ENCODE peak calls at places on chromosomes 5 and 9, in four cellular contexts. One of them, this sample, is unnamed.

GRCh38 chr9:107637421-107638420 is 148.2 kb upstream of the KLF4 start:
- DNase-seq in K562: no peak
- DNase-seq in sigmoid colon: peak; percentile 99
- DNase-seq in GM12892: peak; percentile 33
- DNase-seq in this sample: peak; percentile 61

GRCh38 chr5:158619083-158619788 is 480.5 kb downstream of the EBF1 start:
- DNase-seq in K562: no peak
- DNase-seq in sigmoid colon: no peak
- DNase-seq in GM12892: no peak
- DNase-seq in this sample: no peak

GRCh38 chr5:73170522-73170921 is 2.5 kb upstream of the TMEM174 start:
- DNase-seq in K562: peak; percentile 33
- DNase-seq in GM12892: no peak
- DNase-seq in sigmoid colon: no peak
- DNase-seq in this sample: no peak

GRCh38 chr9:19992556-19992955 is 203.7 kb upstream of the SLC24A2 start:
- DNase-seq in K562: no peak
- DNase-seq in sigmoid colon: no peak
- DNase-seq in GM12892: no peak
- DNase-seq in this sample: no peak

GRCh38 chr9:33263131-33263935 is 1.2 kb downstream of the BAG1 start:
- DNase-seq in K562: no peak
- DNase-seq in sigmoid colon: no peak
- DNase-seq in GM12892: no peak
- DNase-seq in this sample: peak; percentile 15

GRCh38 chr5:28808967-28809810 is 1770.8 kb upstream of the CDH9 start:
- DNase-seq in GM12892: no peak
- DNase-seq in sigmoid colon: no peak
- DNase-seq in K562: peak; percentile 72
- DNase-seq in this sample: no peak

GRCh38 chr9:123349691-123350480 is 6.1 kb upstream of the CRB2 start:
- DNase-seq in K562: peak; percentile 87
- DNase-seq in sigmoid colon: no peak
- DNase-seq in GM12892: peak; percentile 82
- DNase-seq in this sample: peak; percentile 54

GRCh38 chr5:67161767-67162166 is 34.8 kb downstream of the CD180 start:
- DNase-seq in K562: no peak
- DNase-seq in sigmoid colon: no peak
- DNase-seq in GM12892: no peak
- DNase-seq in this sample: no peak

GRCh38 chr9:91362212-91362611 is 494 bp upstream of the AUH start:
- DNase-seq in K562: no peak
- DNase-seq in GM12892: no peak
- DNase-seq in sigmoid colon: no peak
- DNase-seq in this sample: no peak

GRCh38 chr5:56876325-56876724 is 33.1 kb upstream of the SETD9 start:
- DNase-seq in K562: no peak
- DNase-seq in GM12892: no peak
- DNase-seq in sigmoid colon: no peak
- DNase-seq in this sample: no peak

GRCh38 chr5:3542158-3542557 is 53.5 kb upstream of the IRX1 start:
- DNase-seq in GM12892: no peak
- DNase-seq in K562: no peak
- DNase-seq in sigmoid colon: no peak
- DNase-seq in this sample: no peak

GRCh38 chr9:16182784-16183183 is 629.9 kb downstream of the CCDC171 start:
- DNase-seq in sigmoid colon: no peak
- DNase-seq in GM12892: no peak
- DNase-seq in K562: no peak
- DNase-seq in this sample: no peak

GRCh38 chr9:123370526-123371227 is 14.7 kb downstream of the CRB2 start:
- DNase-seq in K562: no peak
- DNase-seq in sigmoid colon: no peak
- DNase-seq in GM12892: no peak
- DNase-seq in this sample: no peak

DNA sequence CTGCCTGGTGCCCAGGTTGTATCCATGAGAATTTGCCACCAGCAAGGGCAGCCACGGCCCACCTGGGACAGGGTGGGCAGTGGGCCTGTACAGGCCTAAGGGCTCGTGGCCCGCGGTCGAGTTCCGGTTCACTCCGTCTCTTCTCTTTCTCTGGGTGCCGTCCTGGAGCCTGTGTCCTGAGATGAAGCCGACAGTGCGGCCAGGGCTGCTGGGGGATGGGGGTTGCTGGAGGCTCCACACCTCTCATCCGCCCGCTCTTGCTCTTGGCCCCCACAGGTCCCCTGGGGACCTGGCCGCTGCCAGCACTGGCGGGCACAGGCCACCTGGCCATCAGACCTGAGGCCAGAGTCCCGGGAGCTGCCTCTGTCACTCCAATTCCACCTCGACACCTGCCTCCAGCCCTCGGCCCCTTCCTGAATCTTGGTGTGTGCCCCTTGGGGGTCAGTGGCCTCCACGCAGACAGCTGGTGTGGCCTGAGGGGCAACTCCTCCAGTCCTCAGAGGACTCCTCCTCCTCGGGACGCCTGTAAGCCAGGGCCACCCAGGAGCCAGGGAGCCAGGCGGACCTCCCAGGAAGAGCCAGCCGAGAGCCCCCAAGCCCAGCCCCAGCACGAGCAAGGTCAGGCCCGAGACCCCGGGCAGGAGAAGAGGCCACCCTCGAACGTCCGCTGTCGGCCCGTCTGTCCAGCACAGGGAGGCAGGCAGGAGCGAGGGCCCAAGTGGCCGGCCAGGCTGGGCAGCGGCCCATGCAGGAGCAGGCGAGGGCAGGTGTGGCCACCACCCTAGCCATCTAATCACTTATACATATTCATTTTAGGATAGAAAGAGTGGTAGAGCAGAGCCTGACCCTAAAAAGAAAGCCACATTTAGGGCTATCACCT is 5.2 kb downstream of the LRRC26 start:
- DNase-seq in GM12892: no peak
- DNase-seq in K562: no peak
- DNase-seq in sigmoid colon: no peak
- DNase-seq in this sample: no peak
- TF ChIP-seq POLR2AphosphoS5 in GM12892: no peak
- TF ChIP-seq POLR2AphosphoS5 in K562: no peak
- TF ChIP-seq POLR2AphosphoS5 in sigmoid colon: no peak
- TF ChIP-seq POLR2AphosphoS5 in this sample: no peak

DNA sequence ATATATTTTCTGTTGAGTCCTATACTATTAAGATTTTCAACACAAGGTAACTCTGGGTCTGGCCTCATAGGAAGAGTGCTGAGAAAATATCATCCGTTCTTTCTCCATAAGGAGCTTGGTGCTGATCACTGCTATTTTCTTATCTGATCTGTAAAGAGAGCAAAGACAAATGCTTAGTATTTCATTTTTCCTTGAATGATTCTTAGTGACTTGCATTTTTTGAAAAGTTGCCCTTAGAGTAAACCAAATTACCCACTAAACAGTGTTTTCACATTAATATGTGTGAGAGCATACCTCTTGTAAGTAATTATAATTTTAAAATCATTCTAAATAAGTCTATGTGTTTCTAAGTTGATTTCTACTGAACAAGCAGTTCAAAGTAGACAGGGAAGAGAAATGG is 121.3 kb upstream of the CTSV start:
- DNase-seq in K562: no peak
- DNase-seq in sigmoid colon: no peak
- DNase-seq in GM12892: no peak
- DNase-seq in this sample: no peak
- TF ChIP-seq POLR2AphosphoS5 in K562: no peak
- TF ChIP-seq POLR2AphosphoS5 in sigmoid colon: no peak
- TF ChIP-seq POLR2AphosphoS5 in GM12892: no peak
- TF ChIP-seq POLR2AphosphoS5 in this sample: no peak

DNA sequence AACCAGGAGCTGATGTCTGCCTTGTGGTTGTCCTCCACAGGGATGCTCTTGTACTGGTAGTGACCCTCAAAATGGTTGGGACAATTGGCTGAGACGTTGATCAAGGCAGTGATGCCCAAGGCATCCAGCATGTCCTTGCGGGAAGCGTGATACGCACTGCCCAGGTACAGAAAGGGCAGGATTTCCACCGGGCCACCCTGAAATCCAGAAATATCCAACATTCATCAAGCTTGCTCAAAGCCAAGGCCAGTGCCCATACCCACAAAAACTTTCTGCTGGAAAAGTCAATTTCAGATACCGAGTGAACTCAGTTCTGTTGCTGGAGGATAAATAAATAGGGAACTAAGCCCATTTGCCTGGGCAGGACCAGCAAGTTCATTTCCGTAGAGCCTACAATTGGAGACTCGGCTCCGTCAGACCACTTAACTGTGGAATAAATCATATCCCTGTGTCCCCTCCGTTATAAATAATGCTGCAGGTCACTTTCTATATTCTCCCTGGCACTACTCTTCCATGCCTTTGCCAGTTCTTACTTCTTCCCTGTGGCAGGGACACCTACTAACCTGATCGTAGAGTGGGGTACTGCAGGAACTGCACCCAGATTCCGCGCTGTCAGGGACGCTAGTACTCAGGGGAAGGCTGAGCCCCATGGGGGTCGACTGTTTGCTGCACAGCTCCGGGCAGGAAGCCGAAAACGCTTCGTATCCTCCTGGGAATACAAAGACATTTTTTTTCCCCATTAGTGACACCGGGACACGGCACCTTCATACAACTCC is 1.2 kb downstream of the DUSP1 start:
- DNase-seq in sigmoid colon: peak; percentile 84
- DNase-seq in GM12892: no peak
- DNase-seq in K562: no peak
- DNase-seq in this sample: no peak
- TF ChIP-seq POLR2AphosphoS5 in sigmoid colon: peak; percentile 79
- TF ChIP-seq POLR2AphosphoS5 in GM12892: no peak
- TF ChIP-seq POLR2AphosphoS5 in K562: no peak
- TF ChIP-seq POLR2AphosphoS5 in this sample: peak; percentile 43

DNA sequence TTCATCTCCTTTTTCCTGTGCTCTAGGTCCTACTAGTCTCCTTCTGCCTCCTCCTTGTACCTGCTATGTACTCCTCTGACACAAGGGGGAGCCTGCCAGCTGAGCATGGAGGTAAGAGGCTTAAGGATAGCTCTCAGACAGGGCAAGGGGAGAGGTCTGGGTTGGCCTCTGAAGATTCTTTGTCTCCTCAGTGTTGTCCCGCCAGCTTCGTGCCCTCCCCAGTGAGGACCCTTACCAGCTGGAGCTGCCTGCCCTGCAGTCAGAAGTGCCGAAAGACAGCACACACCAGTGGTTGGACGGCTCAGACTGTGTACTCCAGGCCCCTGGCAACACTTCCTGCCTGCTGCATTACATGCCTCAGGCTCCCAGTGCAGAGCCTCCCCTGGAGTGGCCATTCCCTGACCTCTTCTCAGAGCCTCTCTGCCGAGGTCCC is 3.8 kb downstream of the CREB3 start:
- DNase-seq in sigmoid colon: peak; percentile 83
- DNase-seq in K562: peak; percentile 38
- DNase-seq in GM12892: no peak
- DNase-seq in this sample: peak; percentile 62
- TF ChIP-seq POLR2AphosphoS5 in sigmoid colon: no peak
- TF ChIP-seq POLR2AphosphoS5 in K562: no peak
- TF ChIP-seq POLR2AphosphoS5 in GM12892: no peak
- TF ChIP-seq POLR2AphosphoS5 in this sample: peak; percentile 44

GRCh38 chr5:124677376-124677998 is 69.0 kb downstream of the ZNF608 start:
- DNase-seq in K562: no peak
- DNase-seq in GM12892: no peak
- DNase-seq in sigmoid colon: peak; percentile 83
- DNase-seq in this sample: no peak
- TF ChIP-seq POLR2AphosphoS5 in K562: no peak
- TF ChIP-seq POLR2AphosphoS5 in GM12892: no peak
- TF ChIP-seq POLR2AphosphoS5 in sigmoid colon: peak; percentile 16
- TF ChIP-seq POLR2AphosphoS5 in this sample: no peak

DNA sequence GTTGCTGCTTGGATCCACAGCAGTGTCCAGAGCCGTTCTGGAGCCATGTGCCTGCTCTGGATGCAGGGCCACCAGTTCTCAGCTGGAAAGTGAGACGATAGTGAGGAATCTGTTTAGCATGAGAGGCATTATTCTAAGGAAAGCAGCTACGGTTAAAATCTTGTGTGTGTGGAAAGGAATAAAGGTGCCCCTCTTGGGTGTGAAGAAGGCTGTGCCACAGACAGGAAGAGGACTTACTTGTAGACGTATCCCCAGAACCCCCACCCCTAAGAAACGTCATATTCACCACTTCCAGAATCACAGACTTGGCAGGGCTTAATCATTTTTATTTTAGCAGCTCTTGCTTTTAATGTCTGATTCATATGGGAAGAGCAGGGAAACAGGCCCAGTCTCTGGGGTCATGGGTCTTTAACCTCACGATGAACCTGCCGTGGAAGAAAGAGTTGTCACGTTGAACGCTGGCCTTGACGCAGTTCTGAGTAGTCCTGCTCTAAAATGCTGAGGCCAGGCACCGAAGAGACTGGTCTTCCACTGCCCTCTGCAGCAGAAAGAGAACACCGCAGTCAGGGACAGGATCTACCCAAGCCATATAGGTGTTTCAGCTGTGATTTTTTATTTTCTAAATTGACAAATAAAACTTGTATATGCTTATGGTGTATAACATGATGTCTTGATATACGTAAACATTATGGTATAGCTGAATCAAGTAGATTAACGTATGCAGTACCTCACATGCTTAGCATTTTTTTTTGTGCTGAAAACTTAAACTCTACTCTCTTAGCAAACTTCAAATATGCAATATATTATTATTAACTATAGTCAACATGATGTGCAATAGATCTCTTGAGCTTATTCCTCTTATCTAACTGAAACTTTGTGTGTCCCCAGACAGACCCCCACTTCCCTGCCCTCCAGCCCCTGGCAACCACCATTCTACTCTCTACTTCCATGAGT is 38.8 kb downstream of the CARTPT start:
- DNase-seq in sigmoid colon: peak; percentile 77
- DNase-seq in K562: peak; percentile 42
- DNase-seq in GM12892: no peak
- DNase-seq in this sample: peak; percentile 65
- TF ChIP-seq POLR2AphosphoS5 in sigmoid colon: no peak
- TF ChIP-seq POLR2AphosphoS5 in K562: no peak
- TF ChIP-seq POLR2AphosphoS5 in GM12892: no peak
- TF ChIP-seq POLR2AphosphoS5 in this sample: peak; percentile 50

GRCh38 chr9:130780865-130781504 is 54.1 kb upstream of the ABL1 start:
- DNase-seq in sigmoid colon: peak; percentile 95
- DNase-seq in GM12892: no peak
- DNase-seq in K562: no peak
- DNase-seq in this sample: no peak
- TF ChIP-seq POLR2AphosphoS5 in sigmoid colon: peak; percentile 98
- TF ChIP-seq POLR2AphosphoS5 in GM12892: no peak
- TF ChIP-seq POLR2AphosphoS5 in K562: no peak
- TF ChIP-seq POLR2AphosphoS5 in this sample: peak; percentile 74

This sample was measured in prostate gland.